ENCODE peak calls at places on chromosomes 11 and 22, in eight cellular contexts. One of them, this sample, is unnamed. For H3K4me1, the result is how much of the 10 kb centered on the place peaks cover.

GRCh38 chr22:46108564-46109473 is 41.5 kb upstream of the PPARA start:
- DNase-seq in IMR-90: peak
- DNase-seq in adrenal gland: peak
- DNase-seq in K562: peak
- DNase-seq in tibial nerve: no peak
- DNase-seq in HCT116: no peak
- DNase-seq in H1: no peak
- DNase-seq in prostate gland: no peak
- DNase-seq in this sample: no peak

GRCh38 chr11:73347067-73347466 is 29.1 kb upstream of the RELT start:
- DNase-seq in IMR-90: no peak
- DNase-seq in adrenal gland: no peak
- DNase-seq in K562: no peak
- DNase-seq in tibial nerve: no peak
- DNase-seq in HCT116: no peak
- DNase-seq in H1: no peak
- DNase-seq in prostate gland: no peak
- DNase-seq in this sample: no peak

GRCh38 chr11:15893080-15893492 is 463.3 kb downstream of the SOX6 start:
- DNase-seq in IMR-90: peak
- DNase-seq in adrenal gland: no peak
- DNase-seq in K562: no peak
- DNase-seq in tibial nerve: no peak
- DNase-seq in HCT116: no peak
- DNase-seq in H1: no peak
- DNase-seq in prostate gland: peak
- DNase-seq in this sample: no peak

GRCh38 chr11:86593833-86594232 is 78.6 kb downstream of the ME3 start:
- DNase-seq in IMR-90: no peak
- DNase-seq in adrenal gland: no peak
- DNase-seq in K562: no peak
- DNase-seq in tibial nerve: no peak
- DNase-seq in HCT116: no peak
- DNase-seq in H1: no peak
- DNase-seq in prostate gland: no peak
- DNase-seq in this sample: no peak

GRCh38 chr11:134418119-134418840 is 6.2 kb upstream of the B3GAT1 start:
- DNase-seq in IMR-90: peak
- DNase-seq in adrenal gland: no peak
- DNase-seq in K562: no peak
- DNase-seq in tibial nerve: no peak
- DNase-seq in HCT116: no peak
- DNase-seq in H1: no peak
- DNase-seq in prostate gland: no peak
- DNase-seq in this sample: no peak

GRCh38 chr11:129319751-129320150 is 55.9 kb upstream of the BARX2 start:
- DNase-seq in IMR-90: no peak
- DNase-seq in adrenal gland: no peak
- DNase-seq in K562: no peak
- DNase-seq in tibial nerve: no peak
- DNase-seq in HCT116: no peak
- DNase-seq in H1: no peak
- DNase-seq in prostate gland: no peak
- DNase-seq in this sample: no peak

GRCh38 chr11:115678942-115679341 is 174.7 kb upstream of the CADM1 start:
- DNase-seq in IMR-90: no peak
- DNase-seq in adrenal gland: no peak
- DNase-seq in K562: no peak
- DNase-seq in tibial nerve: no peak
- DNase-seq in HCT116: no peak
- DNase-seq in H1: no peak
- DNase-seq in prostate gland: no peak
- DNase-seq in this sample: no peak

GRCh38 chr11:11531127-11531526 is 90.7 kb downstream of the GALNT18 start:
- DNase-seq in IMR-90: no peak
- DNase-seq in adrenal gland: no peak
- DNase-seq in K562: no peak
- DNase-seq in tibial nerve: no peak
- DNase-seq in HCT116: no peak
- DNase-seq in H1: no peak
- DNase-seq in prostate gland: no peak
- DNase-seq in this sample: no peak

GRCh38 chr11:5476184-5476819 is 12.2 kb upstream of the OR52D1 start:
- DNase-seq in IMR-90: peak
- DNase-seq in adrenal gland: peak
- DNase-seq in K562: peak
- DNase-seq in tibial nerve: peak
- DNase-seq in HCT116: peak
- DNase-seq in H1: no peak
- DNase-seq in prostate gland: peak
- DNase-seq in this sample: no peak

GRCh38 chr11:112290462-112290894 is 29.8 kb upstream of the PLET1 start:
- DNase-seq in IMR-90: no peak
- DNase-seq in adrenal gland: no peak
- DNase-seq in K562: no peak
- DNase-seq in tibial nerve: no peak
- DNase-seq in HCT116: no peak
- DNase-seq in H1: no peak
- DNase-seq in prostate gland: no peak
- DNase-seq in this sample: no peak

GRCh38 chr11:117180020-117180419 is 1.5 kb downstream of the SIDT2 start:
- DNase-seq in IMR-90: no peak
- DNase-seq in adrenal gland: peak
- DNase-seq in K562: no peak
- DNase-seq in tibial nerve: no peak
- DNase-seq in HCT116: no peak
- DNase-seq in H1: no peak
- DNase-seq in prostate gland: no peak
- DNase-seq in this sample: no peak

GRCh38 chr11:72637926-72638325 is 36.3 kb downstream of the PDE2A start:
- DNase-seq in IMR-90: no peak
- DNase-seq in adrenal gland: no peak
- DNase-seq in K562: no peak
- DNase-seq in tibial nerve: no peak
- DNase-seq in HCT116: no peak
- DNase-seq in H1: no peak
- DNase-seq in prostate gland: no peak
- DNase-seq in this sample: no peak

GRCh38 chr22:38267086-38267485 is 5.7 kb downstream of the TMEM184B start:
- DNase-seq in IMR-90: peak
- DNase-seq in adrenal gland: no peak
- DNase-seq in K562: peak
- DNase-seq in tibial nerve: no peak
- DNase-seq in HCT116: no peak
- DNase-seq in H1: no peak
- DNase-seq in prostate gland: no peak
- DNase-seq in this sample: no peak

GRCh38 chr11:12502041-12502440 is 124.7 kb downstream of the PARVA start:
- DNase-seq in IMR-90: peak
- DNase-seq in adrenal gland: no peak
- DNase-seq in K562: no peak
- DNase-seq in tibial nerve: no peak
- DNase-seq in HCT116: no peak
- DNase-seq in H1: no peak
- DNase-seq in prostate gland: no peak
- DNase-seq in this sample: no peak

GRCh38 chr11:43681543-43681942 is 1.0 kb downstream of the HSD17B12 start:
- DNase-seq in IMR-90: peak
- DNase-seq in adrenal gland: no peak
- DNase-seq in K562: no peak
- DNase-seq in tibial nerve: no peak
- DNase-seq in HCT116: no peak
- DNase-seq in H1: no peak
- DNase-seq in prostate gland: no peak
- DNase-seq in this sample: no peak

GRCh38 chr11:47516984-47517853 is 35.7 kb downstream of the CELF1 start:
- DNase-seq in IMR-90: no peak
- DNase-seq in adrenal gland: no peak
- DNase-seq in K562: no peak
- DNase-seq in tibial nerve: no peak
- DNase-seq in HCT116: no peak
- DNase-seq in H1: no peak
- DNase-seq in prostate gland: no peak
- DNase-seq in this sample: no peak

GRCh38 chr11:47516155-47516554 is 36.8 kb downstream of the CELF1 start:
- DNase-seq in IMR-90: no peak
- DNase-seq in adrenal gland: no peak
- DNase-seq in K562: no peak
- DNase-seq in tibial nerve: no peak
- DNase-seq in HCT116: no peak
- DNase-seq in H1: no peak
- DNase-seq in prostate gland: no peak
- DNase-seq in this sample: no peak

GRCh38 chr11:47512701-47513100 is 40.2 kb downstream of the CELF1 start:
- DNase-seq in IMR-90: no peak
- DNase-seq in adrenal gland: no peak
- DNase-seq in K562: no peak
- DNase-seq in tibial nerve: no peak
- DNase-seq in HCT116: no peak
- DNase-seq in H1: no peak
- DNase-seq in prostate gland: no peak
- DNase-seq in this sample: no peak

GRCh38 chr11:47511927-47512326 is 41.0 kb downstream of the CELF1 start:
- DNase-seq in IMR-90: no peak
- DNase-seq in adrenal gland: no peak
- DNase-seq in K562: no peak
- DNase-seq in tibial nerve: no peak
- DNase-seq in HCT116: no peak
- DNase-seq in H1: no peak
- DNase-seq in prostate gland: no peak
- DNase-seq in this sample: no peak

GRCh38 chr11:47514825-47515647 is 37.9 kb downstream of the CELF1 start:
- DNase-seq in IMR-90: peak
- DNase-seq in adrenal gland: peak
- DNase-seq in K562: peak
- DNase-seq in tibial nerve: no peak
- DNase-seq in HCT116: no peak
- DNase-seq in H1: no peak
- DNase-seq in prostate gland: no peak
- DNase-seq in this sample: no peak
- TF ChIP-seq POLR2A in IMR-90: no peak
- TF ChIP-seq POLR2A in adrenal gland: no peak
- TF ChIP-seq POLR2A in K562: no peak
- TF ChIP-seq POLR2A in tibial nerve: no peak
- TF ChIP-seq POLR2A in HCT116: no peak
- TF ChIP-seq POLR2A in H1: no peak
- TF ChIP-seq POLR2A in prostate gland: no peak
- TF ChIP-seq POLR2A in this sample: no peak

GRCh38 chr11:120225372-120225909 is 14.5 kb upstream of the POU2F3 start:
- DNase-seq in IMR-90: no peak
- DNase-seq in adrenal gland: no peak
- DNase-seq in K562: no peak
- DNase-seq in tibial nerve: no peak
- DNase-seq in HCT116: no peak
- DNase-seq in H1: no peak
- DNase-seq in prostate gland: no peak
- DNase-seq in this sample: no peak
- H3K4me1 ChIP-seq in IMR-90: under half
- H3K4me1 ChIP-seq in adrenal gland: under half
- H3K4me1 ChIP-seq in K562: under half
- H3K4me1 ChIP-seq in tibial nerve: half or more
- H3K4me1 ChIP-seq in HCT116: under half
- H3K4me1 ChIP-seq in H1: under half
- H3K4me1 ChIP-seq in prostate gland: under half
- H3K4me1 ChIP-seq in this sample: under half

GRCh38 chr22:20205964-20206708 is 55.3 kb upstream of the CCDC188 start:
- DNase-seq in IMR-90: peak
- DNase-seq in adrenal gland: peak
- DNase-seq in K562: peak
- DNase-seq in tibial nerve: peak
- DNase-seq in HCT116: peak
- DNase-seq in H1: no peak
- DNase-seq in prostate gland: peak
- DNase-seq in this sample: peak

GRCh38 chr22:20204821-20205220 is 54.0 kb upstream of the CCDC188 start:
- DNase-seq in IMR-90: no peak
- DNase-seq in adrenal gland: no peak
- DNase-seq in K562: no peak
- DNase-seq in tibial nerve: no peak
- DNase-seq in HCT116: no peak
- DNase-seq in H1: no peak
- DNase-seq in prostate gland: no peak
- DNase-seq in this sample: no peak

GRCh38 chr22:20203142-20204099 is 52.6 kb upstream of the CCDC188 start:
- DNase-seq in IMR-90: peak
- DNase-seq in adrenal gland: peak
- DNase-seq in K562: peak
- DNase-seq in tibial nerve: no peak
- DNase-seq in HCT116: no peak
- DNase-seq in H1: peak
- DNase-seq in prostate gland: no peak
- DNase-seq in this sample: no peak

GRCh38 chr22:20205464-20205963 is 54.7 kb upstream of the CCDC188 start:
- DNase-seq in IMR-90: no peak
- DNase-seq in adrenal gland: no peak
- DNase-seq in K562: no peak
- DNase-seq in tibial nerve: no peak
- DNase-seq in HCT116: no peak
- DNase-seq in H1: no peak
- DNase-seq in prostate gland: no peak
- DNase-seq in this sample: no peak

GRCh38 chr22:20204281-20204680 is 53.4 kb upstream of the CCDC188 start:
- DNase-seq in IMR-90: no peak
- DNase-seq in adrenal gland: no peak
- DNase-seq in K562: no peak
- DNase-seq in tibial nerve: no peak
- DNase-seq in HCT116: no peak
- DNase-seq in H1: no peak
- DNase-seq in prostate gland: no peak
- DNase-seq in this sample: no peak
- H3K27ac ChIP-seq in IMR-90: no peak
- H3K27ac ChIP-seq in adrenal gland: no peak
- H3K27ac ChIP-seq in K562: no peak
- H3K27ac ChIP-seq in tibial nerve: no peak
- H3K27ac ChIP-seq in HCT116: peak
- H3K27ac ChIP-seq in H1: no peak
- H3K27ac ChIP-seq in prostate gland: no peak
- H3K27ac ChIP-seq in this sample: no peak

DNA sequence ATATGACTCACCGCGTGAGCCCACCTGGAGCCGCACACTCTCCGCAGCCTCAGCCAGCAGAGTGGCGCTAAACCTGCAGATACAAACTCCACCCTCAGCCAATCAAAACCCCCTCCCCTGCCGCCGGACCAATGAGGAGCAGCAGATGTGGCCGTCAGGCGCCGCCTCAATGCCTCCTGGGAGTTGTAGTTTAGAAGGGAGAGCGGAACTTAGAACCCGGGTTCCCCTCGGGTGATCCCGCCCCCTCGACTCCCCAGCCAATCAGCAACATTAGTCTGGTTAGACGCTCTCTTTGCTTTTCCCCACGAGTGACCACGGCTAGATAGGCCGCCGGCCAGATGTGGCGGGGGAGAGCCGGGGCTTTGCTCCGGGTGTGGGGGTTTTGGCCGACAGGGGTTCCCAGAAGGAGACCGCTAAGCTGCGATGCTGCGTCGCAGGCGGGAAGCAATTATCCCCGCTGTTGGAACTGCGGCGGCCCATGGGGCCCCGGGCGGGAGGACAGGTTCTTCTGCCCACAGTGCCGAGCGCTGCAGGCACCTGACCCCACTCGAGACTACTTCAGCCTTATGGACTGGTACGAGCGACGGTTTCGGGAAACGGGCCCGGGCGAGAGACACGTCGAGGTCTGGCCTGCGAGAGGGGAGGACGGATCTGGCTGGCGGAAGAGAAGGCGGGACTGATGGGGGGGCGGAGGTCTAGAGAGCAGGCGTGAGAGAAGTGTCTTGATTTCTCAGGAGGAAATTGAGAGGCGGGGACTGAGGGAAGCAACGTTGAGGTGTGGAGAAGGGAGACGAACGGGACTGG is at the start of the genes CHEK2 and HSCB:
- DNase-seq in IMR-90: peak
- DNase-seq in adrenal gland: peak
- DNase-seq in K562: peak
- DNase-seq in tibial nerve: peak
- DNase-seq in HCT116: peak
- DNase-seq in H1: peak
- DNase-seq in prostate gland: peak
- DNase-seq in this sample: peak
- TF ChIP-seq POLR2A in IMR-90: peak
- TF ChIP-seq POLR2A in adrenal gland: peak
- TF ChIP-seq POLR2A in K562: peak
- TF ChIP-seq POLR2A in tibial nerve: peak
- TF ChIP-seq POLR2A in HCT116: peak
- TF ChIP-seq POLR2A in H1: peak
- TF ChIP-seq POLR2A in prostate gland: peak
- TF ChIP-seq POLR2A in this sample: peak